ENCODE peak calls at places on chromosomes 13 and 19, in five cellular contexts. X is neural crest cell; G is effector CD8-positive, alpha-beta T cell; O is hippocampal formation; C is EH. K is an unnamed sample.

GRCh38 chr19:5455367-5456129 is at the start of gene ZNRF4:
- DNase-seq in G (no peak), X (no peak), O (no peak), C (no peak), K (no peak)

GRCh38 chr19:2041686-2042484 is 9.2 kb downstream of the MKNK2 start:
- DNase-seq in G (peak; percentile 99), C (peak; percentile 72), X (peak; percentile 88), O (peak; percentile 96), K (peak; percentile 95)

GRCh38 chr19:41746593-41747227 is 8.6 kb upstream of the CEACAM6 start:
- DNase-seq in G (no peak), O (no peak), C (peak; percentile 51), X (no peak), K (peak; percentile 64)

GRCh38 chr13:89514534-89515312 is 1832.8 kb upstream of the MIR17HG start:
- DNase-seq in O (no peak), G (no peak), C (no peak), X (no peak), K (no peak)

GRCh38 chr19:12603714-12604113 is 6.9 kb downstream of the ZNF490 start:
- DNase-seq in X (no peak), C (peak; percentile 50), G (no peak), O (no peak), K (no peak)

GRCh38 chr19:7458675-7459074 is 30.2 kb downstream of the PEX11G start:
- DNase-seq in X (no peak), C (no peak), O (no peak), G (no peak), K (no peak)

GRCh38 chr13:51759240-51759639 is 44.7 kb downstream of the DHRS12 start:
- DNase-seq in X (no peak), G (no peak), O (no peak), C (peak; percentile 62), K (no peak)

GRCh38 chr13:38804536-38804935 is 117.7 kb downstream of the FREM2 start:
- DNase-seq in C (no peak), O (no peak), X (no peak), G (no peak), K (no peak)

GRCh38 chr19:16202320-16203255 is 4.9 kb downstream of the AP1M1 start:
- DNase-seq in X (no peak), O (no peak), G (no peak), C (peak; percentile 51), K (no peak)